ENCODE peak calls at places on chromosomes 1 and 21, in five cellular contexts. S is HepG2, M is H1, E is stomach, L is prostate gland. C is an unnamed sample.

GRCh38 chr1:245566952-245567351 is 412.2 kb downstream of the KIF26B start:
- DNase-seq in E (no peak), S (no peak), M (no peak), L (no peak), C (no peak)

GRCh38 chr1:232186936-232187335 is 443.0 kb downstream of the SIPA1L2 start:
- DNase-seq in E (no peak), S (no peak), M (no peak), L (no peak), C (no peak)

GRCh38 chr1:22252902-22253790 is 110.2 kb upstream of the WNT4 start:
- DNase-seq in E (no peak), S (no peak), L (no peak), M (no peak), C (no peak)

GRCh38 chr1:220224033-220224432 is 48.2 kb downstream of the RAB3GAP2 start:
- DNase-seq in M (no peak), L (no peak), E (no peak), S (no peak), C (no peak)

GRCh38 chr1:214558002-214558770 is 6.8 kb upstream of the PTPN14 start:
- DNase-seq in M (no peak), S (no peak), L (no peak), E (no peak), C (no peak)

GRCh38 chr21:38229260-38229877 is 27.4 kb upstream of the KCNJ15 start:
- DNase-seq in S (no peak), L (no peak), E (no peak), M (peak; percentile 46), C (no peak)

GRCh38 chr1:90357980-90358379 is 359.1 kb downstream of the BARHL2 start:
- DNase-seq in L (no peak), S (no peak), E (no peak), M (no peak), C (no peak)

GRCh38 chr1:41381691-41382530 is 20.7 kb downstream of the FOXO6 start:
- DNase-seq in E (peak; percentile 61), L (no peak), M (no peak), S (no peak), C (no peak)

GRCh38 chr1:16430598-16430997 is 6.6 kb downstream of the SPATA21 start:
- DNase-seq in S (no peak), M (no peak), E (no peak), L (no peak), C (no peak)

GRCh38 chr1:203096566-203096965 is 10.8 kb upstream of the MYOG start:
- DNase-seq in M (no peak), L (no peak), S (no peak), E (peak; percentile 9), C (no peak)

GRCh38 chr21:25872271-25872670 is 137.5 kb downstream of the GABPA start:
- DNase-seq in E (no peak), L (no peak), S (no peak), M (peak; percentile 71), C (no peak)

GRCh38 chr1:23779826-23780371 is 1.7 kb downstream of the PITHD1 start:
- DNase-seq in L (no peak), M (no peak), S (no peak), E (no peak), C (no peak)

GRCh38 chr1:104856091-104856490 is 1106.4 kb downstream of the AMY1C start:
- DNase-seq in M (no peak), L (no peak), S (no peak), E (no peak), C (no peak)

GRCh38 chr1:190599677-190600076 is 122.0 kb upstream of the BRINP3 start:
- DNase-seq in M (no peak), L (no peak), S (no peak), E (no peak), C (no peak)

GRCh38 chr1:184624626-184625025 is 130.0 kb downstream of the EDEM3 start:
- DNase-seq in M (no peak), E (no peak), L (no peak), S (no peak), C (no peak)

GRCh38 chr21:42923553-42924432 is 1.6 kb downstream of the ERVH48-1 start:
- DNase-seq in S (peak; percentile 83), E (peak; percentile 82), L (peak; percentile 79), M (peak; percentile 82), C (peak; percentile 83)
- TF ChIP-seq POLR2AphosphoS5 in S (no peak), E (peak; percentile 31), L (peak; percentile 90), M (peak; percentile 70), C (peak; percentile 68)

GRCh38 chr1:180923024-180923841 is 10.5 kb downstream of the KIAA1614 start:
- DNase-seq in L (no peak), M (peak; percentile 68), E (no peak), S (peak; percentile 45), C (no peak)
- H3K4me1 ChIP-seq in L (no peaks in the 10 kb centered on the region), M (peaks cover 36% of the 10 kb centered on the region), E (peaks cover 40% of the 10 kb centered on the region), S (peaks cover 70% of the 10 kb centered on the region), C (peaks cover 31% of the 10 kb centered on the region)

GRCh38 chr1:172375227-172375631 is 45.3 kb upstream of the C1orf105 start:
- DNase-seq in L (no peak), S (no peak), E (no peak), M (no peak), C (no peak)
- TF ChIP-seq POLR2AphosphoS5 in L (no peak), S (no peak), E (no peak), M (no peak), C (no peak)

DNA sequence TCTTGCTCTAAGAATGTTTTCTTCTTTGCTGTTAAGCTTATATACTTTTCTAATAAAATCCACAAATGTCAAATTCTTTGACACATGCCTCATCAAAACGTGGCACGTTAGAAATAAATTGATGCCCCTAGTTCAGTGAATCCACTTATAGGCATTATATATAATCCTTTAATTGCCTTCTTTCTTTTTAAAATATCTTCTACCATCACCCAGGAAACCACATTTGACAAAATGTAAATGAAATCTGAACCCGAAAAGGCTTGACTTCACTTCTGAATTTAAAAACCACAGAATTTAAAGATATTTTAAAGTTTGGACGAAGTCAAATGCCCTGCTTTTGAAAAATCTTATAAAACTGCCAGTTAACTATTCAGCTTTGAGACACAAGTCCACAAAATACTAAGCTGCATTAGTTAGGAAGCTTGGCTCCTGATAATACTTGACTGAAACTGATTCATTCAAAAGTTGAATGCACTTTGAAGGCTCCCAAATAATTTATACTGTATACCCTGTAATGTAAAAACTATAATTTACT is 22.4 kb upstream of the KIFAP3 start:
- DNase-seq in E (no peak), M (no peak), S (no peak), L (no peak), C (no peak)
- H3K4me1 ChIP-seq in E (no peaks in the 10 kb centered on the region), M (no peaks in the 10 kb centered on the region), S (no peaks in the 10 kb centered on the region), L (no peaks in the 10 kb centered on the region), C (peaks cover 5% of the 10 kb centered on the region)

DNA sequence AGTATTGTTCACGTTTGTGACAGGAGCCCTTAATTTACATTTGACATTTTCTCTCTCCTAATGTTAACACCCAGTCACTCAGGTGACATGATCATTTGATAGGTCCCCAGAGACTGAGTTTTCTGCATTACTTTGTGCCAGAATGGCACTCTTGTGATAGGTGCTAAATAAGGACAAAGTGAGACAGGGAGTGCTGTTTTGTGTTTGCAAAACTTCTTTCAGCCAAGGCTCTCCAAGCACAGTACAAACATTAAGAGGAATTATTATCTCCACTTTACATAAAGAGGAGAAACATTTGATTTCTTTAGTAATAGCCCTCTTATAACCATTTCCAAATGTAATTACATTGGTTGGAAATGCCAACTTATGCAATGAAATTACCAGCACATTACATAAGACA is 355.2 kb downstream of the NTNG1 start:
- DNase-seq in E (no peak), S (no peak), L (no peak), M (no peak), C (no peak)
- TF ChIP-seq POLR2AphosphoS5 in E (no peak), S (no peak), L (no peak), M (no peak), C (no peak)

DNA sequence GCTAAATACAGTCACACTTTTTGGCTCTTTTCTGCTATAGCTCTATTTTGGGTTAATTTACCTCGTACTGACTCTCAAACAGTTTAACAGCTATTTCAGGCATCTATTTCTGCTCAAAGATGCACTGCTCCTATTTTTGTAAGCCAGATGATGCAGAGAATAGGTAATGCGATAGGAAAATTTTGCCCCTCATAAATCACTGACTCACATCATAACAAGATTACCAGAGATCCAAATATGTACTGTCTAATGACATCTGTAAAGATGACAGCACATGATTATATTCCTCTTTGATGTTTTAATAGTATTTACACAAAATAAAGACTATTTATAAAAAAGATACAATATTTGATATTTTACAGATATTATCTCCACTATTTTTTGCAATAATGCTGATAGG is 58.7 kb downstream of the XCL1 start:
- DNase-seq in L (no peak), S (no peak), E (no peak), M (no peak), C (no peak)
- H3K4me1 ChIP-seq in L (no peaks in the 10 kb centered on the region), S (peaks cover 10% of the 10 kb centered on the region), E (peaks cover 19% of the 10 kb centered on the region), M (no peaks in the 10 kb centered on the region), C (peaks cover 3% of the 10 kb centered on the region)

DNA sequence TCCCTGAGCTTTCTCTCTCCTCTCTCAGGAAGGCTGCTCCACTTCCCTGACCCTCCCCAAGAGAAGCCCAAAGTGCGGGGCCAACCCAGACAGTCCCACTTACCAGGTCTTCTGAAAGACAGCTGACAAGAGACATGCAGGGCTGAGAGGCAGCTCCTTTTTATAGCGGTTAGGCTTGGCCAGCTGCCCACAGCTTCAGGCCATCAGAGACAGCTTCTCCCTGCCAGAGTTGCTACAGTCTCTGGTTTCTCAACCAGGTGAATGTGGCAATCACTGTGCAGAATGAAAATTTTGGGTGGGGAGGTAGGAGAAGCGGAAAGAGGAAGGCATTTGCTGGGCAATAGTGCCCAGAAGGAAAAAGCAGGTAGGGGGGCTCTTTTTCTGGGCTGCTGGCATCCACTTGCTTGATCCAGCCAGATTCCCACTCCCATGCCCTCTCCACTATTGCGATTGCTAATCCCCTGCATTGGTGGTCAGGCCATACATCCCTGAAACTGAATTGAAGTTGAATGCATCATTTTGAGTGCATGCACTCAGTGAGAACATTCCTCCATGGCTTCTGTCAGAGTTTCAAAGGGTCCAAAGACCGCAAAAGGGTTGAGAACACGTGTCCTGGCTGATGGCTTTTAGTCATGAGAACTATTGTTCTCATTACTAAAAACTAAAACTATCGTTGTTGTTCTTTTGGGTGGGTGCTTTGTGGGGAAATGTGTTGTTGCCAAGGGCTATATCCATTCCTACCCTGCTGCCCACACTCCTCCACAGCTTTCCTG is at the start of gene S100A8:
- DNase-seq in S (no peak), M (no peak), L (peak; percentile 19), E (peak; percentile 48), C (no peak)
- TF ChIP-seq POLR2AphosphoS5 in S (no peak), M (no peak), L (no peak), E (no peak), C (peak; percentile 27)

GRCh38 chr1:95249929-95250328 is 15.9 kb downstream of the RWDD3 start:
- DNase-seq in M (no peak), S (no peak), L (no peak), E (no peak), C (no peak)
- H3K4me1 ChIP-seq in M (no peaks in the 10 kb centered on the region), S (no peaks in the 10 kb centered on the region), L (no peaks in the 10 kb centered on the region), E (no peaks in the 10 kb centered on the region), C (no peaks in the 10 kb centered on the region)

GRCh38 chr1:76861149-76861548 is 6.1 kb upstream of the ST6GALNAC5 start:
- DNase-seq in S (no peak), M (no peak), E (no peak), L (no peak), C (no peak)
- TF ChIP-seq POLR2AphosphoS5 in S (no peak), M (no peak), E (no peak), L (no peak), C (no peak)